ENCODE peak calls at places on chromosomes 2 and 18, in eight cellular contexts. K is A549, H is sigmoid colon, P is transverse colon, M is GM12878, G is K562, U is ovary, E is H1. D is an unnamed sample.

GRCh38 chr2:157172239-157172638 is 85.3 kb upstream of the GALNT5 start:
- DNase-seq in M (no peak), U (no peak), K (no peak), G (no peak), H (no peak), P (no peak), E (no peak), D (no peak)

GRCh38 chr2:19901201-19901457 is 654 bp downstream of the TTC32 start:
- DNase-seq in E (no peak), P (no peak), U (no peak), M (no peak), H (no peak), K (no peak), G (no peak), D (no peak)

GRCh38 chr2:32172870-32173269 is 7.2 kb downstream of the SLC30A6 start:
- DNase-seq in M (no peak), P (no peak), U (no peak), G (no peak), H (no peak), E (no peak), K (no peak), D (no peak)

GRCh38 chr2:86219896-86220295 is 20.6 kb downstream of the MRPL35 start:
- DNase-seq in E (no peak), H (no peak), M (no peak), U (no peak), K (no peak), P (no peak), G (no peak), D (no peak)

GRCh38 chr2:64766841-64767669 is 113.3 kb upstream of the SERTAD2 start:
- DNase-seq in K (no peak), E (no peak), M (no peak), H (no peak), G (no peak), U (no peak), P (no peak), D (no peak)

GRCh38 chr2:158665536-158666302 is 129.4 kb upstream of the DAPL1 start:
- DNase-seq in U (no peak), M (no peak), K (no peak), G (no peak), E (no peak), H (no peak), P (no peak), D (no peak)

GRCh38 chr2:237222178-237222577 is 136.5 kb downstream of the COPS8 start:
- DNase-seq in P (no peak), E (no peak), G (no peak), H (no peak), U (peak), M (no peak), K (no peak), D (no peak)

GRCh38 chr2:8382485-8382884 is 299.4 kb upstream of the ID2 start:
- DNase-seq in H (no peak), M (no peak), E (no peak), P (no peak), G (no peak), U (no peak), K (no peak), D (peak)

GRCh38 chr2:219512524-219513216 is 1.6 kb upstream of the ASIC4 start:
- DNase-seq in P (no peak), G (no peak), U (no peak), M (no peak), H (no peak), E (no peak), K (no peak), D (no peak)

GRCh38 chr2:53036196-53036595 is 731.4 kb upstream of the CHAC2 start:
- DNase-seq in K (no peak), P (no peak), U (no peak), G (no peak), H (no peak), E (no peak), M (no peak), D (no peak)

GRCh38 chr2:53859354-53860159 is at the start of gene GPR75:
- DNase-seq in K (no peak), H (no peak), U (peak), M (no peak), G (no peak), P (no peak), E (peak), D (no peak)

GRCh38 chr18:51537487-51537886 is 340.0 kb upstream of the MEX3C start:
- DNase-seq in E (no peak), M (peak), G (no peak), H (no peak), U (no peak), P (peak), K (peak), D (no peak)

GRCh38 chr2:16584094-16584493 is 81.5 kb downstream of the CYRIA start:
- DNase-seq in U (no peak), H (no peak), M (no peak), G (no peak), E (no peak), P (no peak), K (no peak), D (no peak)

GRCh38 chr2:198374375-198375072 is 570.1 kb downstream of the PLCL1 start:
- DNase-seq in M (no peak), K (peak), H (no peak), U (no peak), E (peak), P (peak), G (peak), D (no peak)

GRCh38 chr18:61833387-61833786 is 59.4 kb downstream of the RNF152 start:
- DNase-seq in H (no peak), E (no peak), M (peak), P (no peak), G (no peak), K (no peak), U (no peak), D (no peak)

GRCh38 chr2:174662459-174662858 is 64.9 kb upstream of the WIPF1 start:
- DNase-seq in P (no peak), K (peak), H (no peak), E (no peak), U (no peak), M (no peak), G (no peak), D (no peak)

GRCh38 chr2:110948027-110948687 is 172.6 kb upstream of the BCL2L11 start:
- DNase-seq in M (no peak), H (no peak), K (no peak), G (no peak), E (no peak), U (no peak), P (peak), D (peak)

GRCh38 chr2:152755029-152755428 is 36.6 kb downstream of the ARL6IP6 start:
- DNase-seq in P (no peak), M (peak), G (no peak), U (peak), H (no peak), K (peak), E (peak), D (no peak)

GRCh38 chr2:239002960-239003932 is 155.4 kb downstream of the TWIST2 start:
- DNase-seq in G (no peak), K (no peak), U (peak), M (no peak), H (peak), E (no peak), P (no peak), D (no peak)

GRCh38 chr18:80229766-80230745 is 17.3 kb downstream of the PARD6G start:
- DNase-seq in G (no peak), P (no peak), K (no peak), M (no peak), H (no peak), E (peak), U (no peak), D (peak)

GRCh38 chr18:77105021-77105420 is 27.6 kb downstream of the MBP start:
- DNase-seq in E (no peak), M (no peak), G (no peak), P (no peak), K (no peak), H (no peak), U (no peak), D (no peak)

GRCh38 chr2:160371251-160372009 is 122.2 kb downstream of the RBMS1 start:
- DNase-seq in H (no peak), P (no peak), G (no peak), E (no peak), K (no peak), M (no peak), U (no peak), D (no peak)

GRCh38 chr2:238558456-238559099 is 131.9 kb downstream of the ASB1 start:
- DNase-seq in U (no peak), E (no peak), G (no peak), H (no peak), P (no peak), K (no peak), M (no peak), D (no peak)

GRCh38 chr2:207188601-207189000 is 22.9 kb upstream of the KLF7 start:
- DNase-seq in G (no peak), M (no peak), H (no peak), K (peak), E (no peak), P (no peak), U (no peak), D (no peak)

GRCh38 chr2:217922101-217923006 is 80.4 kb downstream of the TNS1 start:
- DNase-seq in H (peak), U (peak), M (no peak), P (no peak), K (no peak), G (peak), E (no peak), D (no peak)

GRCh38 chr2:55779459-55780421 is 86.1 kb upstream of the PNPT1 start:
- DNase-seq in G (no peak), E (no peak), M (no peak), H (no peak), P (no peak), U (no peak), K (peak), D (no peak)

GRCh38 chr2:123453772-123454171 is 571.3 kb upstream of the CNTNAP5 start:
- DNase-seq in M (no peak), K (no peak), E (no peak), U (no peak), P (no peak), G (no peak), H (no peak), D (no peak)

GRCh38 chr18:58538604-58539386 is 90.1 kb downstream of the ALPK2 start:
- DNase-seq in H (no peak), M (no peak), U (no peak), G (no peak), K (no peak), E (no peak), P (no peak), D (no peak)

GRCh38 chr2:25512707-25513106 is 160.7 kb downstream of the DTNB start:
- DNase-seq in H (no peak), G (no peak), M (no peak), P (peak), K (peak), E (no peak), U (no peak), D (no peak)

GRCh38 chr2:95007822-95008221 is 17.7 kb upstream of the MAL start:
- DNase-seq in U (no peak), E (no peak), H (peak), G (no peak), K (no peak), M (no peak), P (no peak), D (no peak)

GRCh38 chr2:95008311-95008710 is 17.2 kb upstream of the MAL start:
- DNase-seq in H (no peak), E (no peak), P (no peak), U (no peak), G (no peak), M (no peak), K (no peak), D (no peak)

GRCh38 chr2:95009009-95009760 is 16.3 kb upstream of the MAL start:
- DNase-seq in M (no peak), G (no peak), E (no peak), K (no peak), U (no peak), P (no peak), H (no peak), D (no peak)

GRCh38 chr2:95010697-95011096 is 14.8 kb upstream of the MAL start:
- DNase-seq in H (no peak), G (no peak), E (no peak), M (no peak), K (no peak), P (no peak), U (no peak), D (no peak)

DNA sequence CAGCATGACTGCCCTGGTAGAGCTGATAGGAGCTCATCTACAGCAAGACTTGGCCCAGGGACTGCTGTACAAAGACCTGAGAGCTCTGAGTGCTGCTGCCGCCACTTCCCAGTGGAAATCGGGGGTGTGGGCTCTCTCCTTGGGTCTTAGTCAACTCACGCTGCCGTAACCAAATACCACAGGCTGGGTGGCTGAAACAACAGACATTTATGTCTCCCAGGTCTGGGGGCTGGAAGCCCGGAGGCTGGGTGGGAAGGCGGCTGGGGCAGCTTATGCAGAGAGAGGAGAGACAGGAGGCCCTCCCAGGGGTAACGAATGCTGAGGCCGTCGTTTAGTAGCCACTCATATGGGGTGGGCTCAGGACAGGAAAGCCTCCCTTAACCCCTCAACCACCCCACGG is 15.4 kb upstream of the MAL start:
- DNase-seq in K (no peak), P (no peak), E (no peak), H (no peak), U (no peak), M (no peak), G (no peak), D (no peak)
- TF ChIP-seq EP300 in K (no peak), P (no peak), E (no peak), H (no peak), U (no peak), M (no peak), G (no peak), D (no peak)

DNA sequence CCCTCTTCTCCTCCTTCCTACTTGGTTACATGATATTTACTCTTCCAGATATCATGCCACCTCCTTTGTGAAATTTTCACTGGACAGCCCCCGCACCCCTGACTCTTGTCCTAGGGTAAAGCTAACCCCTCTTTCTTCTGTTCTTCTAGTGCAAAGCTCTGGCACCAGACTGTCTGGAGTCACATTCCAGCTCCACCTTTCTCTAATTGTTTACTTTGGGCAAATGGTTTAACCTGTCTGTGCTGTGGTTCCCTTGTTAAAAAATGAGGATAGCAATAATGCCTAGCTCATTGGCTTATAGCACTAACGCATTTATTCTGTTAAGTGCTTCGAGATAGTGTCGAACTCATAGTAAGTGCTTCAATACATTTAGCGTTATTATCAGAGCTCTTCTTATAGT is 306.2 kb downstream of the ALK start:
- DNase-seq in M (no peak), P (no peak), K (no peak), E (no peak), U (no peak), H (no peak), G (no peak), D (no peak)
- TF ChIP-seq EP300 in M (no peak), P (no peak), K (no peak), E (no peak), U (no peak), H (no peak), G (no peak), D (no peak)

GRCh38 chr2:205593891-205594290 is 88.4 kb upstream of the NRP2 start:
- DNase-seq in G (no peak), M (no peak), U (no peak), P (no peak), E (no peak), K (no peak), H (no peak), D (no peak)

GRCh38 chr2:205586626-205587025 is 95.7 kb upstream of the NRP2 start:
- DNase-seq in U (no peak), P (no peak), G (no peak), M (no peak), E (no peak), K (no peak), H (no peak), D (no peak)

GRCh38 chr2:205585451-205586045 is 96.8 kb upstream of the NRP2 start:
- DNase-seq in P (no peak), U (no peak), E (no peak), M (no peak), H (no peak), G (no peak), K (no peak), D (no peak)

GRCh38 chr2:205596581-205596980 is 85.7 kb upstream of the NRP2 start:
- DNase-seq in U (no peak), K (no peak), G (no peak), H (no peak), E (no peak), M (no peak), P (no peak), D (no peak)

DNA sequence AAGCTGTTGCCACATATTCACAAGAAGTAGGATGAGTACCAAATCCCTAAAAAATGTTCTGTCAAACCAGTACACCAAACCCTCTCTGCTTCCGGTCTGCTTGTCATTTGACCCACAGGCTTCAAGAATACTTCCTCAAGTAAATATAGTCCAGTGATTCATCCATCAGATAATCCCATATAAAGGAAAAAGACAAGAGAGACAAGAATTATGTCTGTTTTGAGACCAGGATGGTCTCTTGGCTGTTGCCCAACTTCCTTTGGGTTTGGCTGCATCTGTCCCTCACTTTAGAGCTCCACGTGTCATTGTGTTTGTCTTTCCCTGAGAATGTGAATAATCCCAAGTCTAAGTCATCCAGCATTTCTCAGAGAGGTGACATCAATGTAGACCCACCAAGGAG is 91.5 kb upstream of the NRP2 start:
- DNase-seq in P (no peak), G (no peak), M (no peak), U (no peak), E (no peak), K (no peak), H (no peak), D (no peak)
- TF ChIP-seq EP300 in P (no peak), G (no peak), M (no peak), U (no peak), E (no peak), K (no peak), H (no peak), D (no peak)

DNA sequence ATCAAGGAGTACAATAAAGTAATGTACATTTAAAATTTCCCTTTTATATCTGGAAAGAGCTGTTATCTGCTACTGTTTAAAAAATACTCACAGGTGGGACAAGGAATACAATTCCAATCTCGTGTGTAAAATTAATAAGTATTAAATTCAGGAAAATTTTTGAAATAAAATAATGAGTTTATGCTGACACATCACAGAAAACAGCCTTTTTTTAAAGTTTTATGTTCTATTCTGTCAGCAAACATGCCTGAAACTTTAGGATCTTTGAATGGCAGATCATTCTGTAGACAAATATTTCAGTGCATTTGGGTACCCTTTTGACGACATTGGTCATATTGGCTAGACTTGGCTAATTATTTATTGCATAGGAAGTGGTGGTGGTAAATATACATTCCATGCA is 254.4 kb upstream of the ETAA1 start:
- DNase-seq in E (no peak), K (no peak), M (no peak), H (no peak), P (no peak), G (no peak), U (no peak), D (no peak)
- TF ChIP-seq EP300 in E (no peak), K (no peak), M (no peak), H (no peak), P (no peak), G (no peak), U (no peak), D (no peak)

DNA sequence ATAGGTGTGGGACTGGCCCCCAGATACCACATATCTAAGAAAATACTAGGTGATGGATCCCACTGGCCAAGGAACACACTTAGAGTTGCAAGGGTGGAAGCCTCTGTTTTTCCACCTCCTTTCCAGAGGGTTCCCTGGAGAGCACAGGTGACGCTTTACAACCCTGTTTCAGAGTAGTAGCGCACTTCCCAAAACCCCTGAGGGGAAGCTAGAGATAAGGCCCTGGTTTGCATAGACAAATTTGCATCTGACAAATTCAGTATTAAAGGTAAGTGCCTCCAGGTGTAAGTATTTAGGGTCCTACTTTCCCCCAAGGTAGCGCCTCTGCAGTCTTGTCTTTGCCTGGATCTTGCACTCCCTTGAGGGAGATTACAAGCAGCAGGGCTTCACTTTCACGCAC is 474 bp upstream of the CERKL start:
- DNase-seq in G (no peak), U (no peak), M (no peak), H (no peak), P (no peak), K (no peak), E (peak), D (no peak)
- TF ChIP-seq EP300 in G (no peak), U (no peak), M (no peak), H (no peak), P (no peak), K (no peak), E (no peak), D (no peak)

GRCh38 chr18:63237911-63238710 is 81.5 kb downstream of the BCL2 start:
- DNase-seq in U (no peak), K (peak), G (no peak), P (peak), H (no peak), M (no peak), E (no peak), D (peak)
- TF ChIP-seq EP300 in U (no peak), K (no peak), G (no peak), P (no peak), H (no peak), M (no peak), E (no peak), D (no peak)

GRCh38 chr2:101843048-101843447 is 145.5 kb downstream of the MAP4K4 start:
- DNase-seq in E (no peak), P (no peak), U (peak), K (no peak), G (no peak), H (no peak), M (no peak), D (no peak)
- TF ChIP-seq EP300 in E (no peak), P (no peak), U (no peak), K (no peak), G (no peak), H (no peak), M (no peak), D (no peak)

GRCh38 chr18:37483984-37484892 is 81.4 kb downstream of the CELF4 start:
- DNase-seq in E (no peak), G (no peak), H (no peak), K (no peak), M (no peak), P (no peak), U (no peak), D (no peak)

GRCh38 chr18:37483221-37483971 is 82.2 kb downstream of the CELF4 start:
- DNase-seq in E (no peak), U (no peak), G (peak), M (no peak), P (no peak), H (no peak), K (peak), D (no peak)

GRCh38 chr18:37481491-37481890 is 84.1 kb downstream of the CELF4 start:
- DNase-seq in K (no peak), E (no peak), U (no peak), M (no peak), G (no peak), P (no peak), H (no peak), D (no peak)

GRCh38 chr18:37482433-37482832 is 83.2 kb downstream of the CELF4 start:
- DNase-seq in G (no peak), U (no peak), K (no peak), E (no peak), H (no peak), M (no peak), P (no peak), D (no peak)

DNA sequence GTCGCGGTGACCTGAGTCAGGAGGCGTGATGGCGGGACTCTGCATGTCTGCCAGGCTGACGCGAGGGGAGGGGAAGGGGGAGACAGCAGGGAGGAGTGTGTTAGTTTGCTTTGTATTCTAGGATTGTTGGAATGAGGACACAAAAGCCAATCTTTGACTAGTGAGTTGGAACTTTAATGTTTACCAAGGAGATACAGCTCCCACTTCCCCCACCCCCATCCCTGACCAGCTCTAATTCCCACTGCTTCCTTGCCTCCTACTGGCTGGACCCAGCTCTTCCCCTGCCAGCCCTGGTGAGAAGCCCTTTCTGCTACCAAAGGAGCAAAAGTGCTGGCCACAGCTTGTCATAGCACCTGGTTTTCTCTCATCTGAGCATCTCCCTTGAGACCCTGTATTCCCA is 84.5 kb downstream of the CELF4 start:
- DNase-seq in H (no peak), G (no peak), U (no peak), K (no peak), E (no peak), M (no peak), P (no peak), D (no peak)
- TF ChIP-seq EP300 in H (no peak), G (no peak), U (no peak), K (no peak), E (no peak), M (no peak), P (no peak), D (no peak)

D was measured in esophagus muscularis mucosa.